ENCODE peak calls at places on chromosomes 5 and 9, in seven cellular contexts. W is stimulated activated CD8-positive, alpha-beta memory T cell treated with anti-CD3 and anti-CD28 coated beads, Interleukin-12 subunit alpha, Interleukin-12 subunit beta, amount 100 ng/mL, for 4 hours; P is astrocyte of the hippocampus; O is activated T-helper 1 cell treated with Interleukin-2 at 50 U/mL for 16 hours; R is activated CD4-positive, alpha-beta T cell treated with anti-CD3 and anti-CD28 coated beads for 24 hours; N is EL; I is activated effector memory CD4-positive, alpha-beta T cell treated with Interleukin-2 at 50 U/mL for 16 hours. Q is an unnamed sample.

GRCh38 chr9:73951147-73951546 is 546.0 kb upstream of the RORB start:
- DNase-seq in W (no peak), P (no peak), O (no peak), R (no peak), N (no peak), I (no peak), Q (no peak)

GRCh38 chr5:133658327-133658726 is 46.0 kb upstream of the FSTL4 start:
- DNase-seq in W (no peak), P (no peak), O (no peak), R (no peak), N (no peak), I (no peak), Q (no peak)

GRCh38 chr5:14204785-14205321 is 61.7 kb downstream of the TRIO start:
- DNase-seq in W (no peak), P (peak), O (no peak), R (no peak), N (peak), I (no peak), Q (no peak)

GRCh38 chr5:113081881-113082546 is 105.4 kb downstream of the DCP2 start:
- DNase-seq in W (no peak), P (peak), O (no peak), R (no peak), N (peak), I (no peak), Q (no peak)

GRCh38 chr5:181217805-181218065 is 5.3 kb upstream of the TRIM41 start:
- DNase-seq in W (no peak), P (no peak), O (no peak), R (no peak), N (no peak), I (peak), Q (no peak)

GRCh38 chr9:124911766-124912165 is 29.1 kb downstream of the GOLGA1 start:
- DNase-seq in W (no peak), P (no peak), O (no peak), R (no peak), N (no peak), I (no peak), Q (no peak)

GRCh38 chr5:8580298-8580697 is 711.4 kb downstream of the MTRR start:
- DNase-seq in W (no peak), P (no peak), O (no peak), R (no peak), N (no peak), I (no peak), Q (no peak)

GRCh38 chr5:134149571-134150303 is 27.0 kb downstream of the SKP1 start:
- DNase-seq in W (no peak), P (peak), O (no peak), R (no peak), N (no peak), I (no peak), Q (no peak)

GRCh38 chr5:179237770-179238627 is 107.3 kb downstream of the ADAMTS2 start:
- DNase-seq in W (no peak), P (no peak), O (no peak), R (no peak), N (no peak), I (no peak), Q (no peak)

GRCh38 chr5:140232731-140233130 is 57.7 kb downstream of the CYSTM1 start:
- DNase-seq in W (no peak), P (no peak), O (no peak), R (no peak), N (no peak), I (no peak), Q (no peak)

GRCh38 chr9:122339579-122339978 is 31.2 kb upstream of the PTGS1 start:
- DNase-seq in W (no peak), P (no peak), O (no peak), R (no peak), N (no peak), I (no peak), Q (no peak)

GRCh38 chr5:177539411-177539810 is 15.0 kb downstream of the FAM193B start:
- DNase-seq in W (no peak), P (no peak), O (no peak), R (no peak), N (peak), I (no peak), Q (no peak)

GRCh38 chr9:69190086-69190865 is 16.2 kb downstream of the TJP2 start:
- DNase-seq in W (no peak), P (no peak), O (no peak), R (no peak), N (no peak), I (no peak), Q (no peak)

GRCh38 chr5:179974946-179975712 is 67.4 kb upstream of the TBC1D9B start:
- DNase-seq in W (no peak), P (peak), O (no peak), R (no peak), N (peak), I (no peak), Q (no peak)

GRCh38 chr5:148398698-148399121 is 15.0 kb downstream of the FBXO38 start:
- DNase-seq in W (no peak), P (no peak), O (no peak), R (no peak), N (no peak), I (no peak), Q (no peak)

GRCh38 chr5:67353500-67353931 is 156.9 kb upstream of the CD180 start:
- DNase-seq in W (no peak), P (peak), O (no peak), R (no peak), N (no peak), I (no peak), Q (peak)